ENCODE peak calls at places on chromosome 14, in ten cellular contexts. A is pons, O is AG04450, D is COR-L47, W is left cardiac atrium, K is HT1080, S is HT-29, N is kidney glomerular epithelial cell, G is AG20443, E is hypothalamus. M is an unnamed sample.

GRCh38 chr14:93008381-93008780 is 85.4 kb downstream of the CHGA start:
- DNase-seq in S (no peak), D (no peak), W (peak), A (peak), E (peak), O (no peak), G (peak), K (peak), N (peak), M (no peak)

GRCh38 chr14:20907214-20907613 is 16.0 kb downstream of the RNASE3 start:
- DNase-seq in A (no peak), S (no peak), D (no peak), G (no peak), O (no peak), K (no peak), W (no peak), E (no peak), N (no peak), M (no peak)

GRCh38 chr14:59565112-59565511 is 11.5 kb downstream of the CCDC175 start:
- DNase-seq in S (peak), K (peak), A (no peak), D (no peak), N (no peak), G (no peak), W (no peak), O (no peak), E (no peak), M (no peak)

GRCh38 chr14:91835197-91835919 is 32.0 kb downstream of the TC2N start:
- DNase-seq in W (no peak), S (peak), E (no peak), G (no peak), K (no peak), D (no peak), A (no peak), N (no peak), O (no peak), M (no peak)

GRCh38 chr14:35470775-35471174 is 63.2 kb upstream of the INSM2 start:
- DNase-seq in O (no peak), D (peak), W (no peak), S (peak), K (peak), A (no peak), N (no peak), E (no peak), G (peak), M (no peak)

GRCh38 chr14:45198551-45198950 is 54.5 kb downstream of the MIS18BP1 start:
- DNase-seq in G (no peak), E (no peak), S (no peak), K (peak), A (no peak), W (no peak), D (no peak), N (no peak), O (no peak), M (no peak)

GRCh38 chr14:72961579-72962335 is 35.5 kb downstream of the DCAF4 start:
- DNase-seq in E (no peak), A (no peak), O (no peak), S (no peak), W (no peak), G (no peak), N (peak), K (peak), D (no peak), M (no peak)

GRCh38 chr14:51442513-51443175 is 202.6 kb downstream of the TMX1 start:
- DNase-seq in E (no peak), D (no peak), N (peak), G (peak), W (no peak), O (peak), A (no peak), S (no peak), K (peak), M (no peak)

GRCh38 chr14:58488550-58488949 is 61.0 kb downstream of the KIAA0586 start:
- DNase-seq in A (no peak), G (peak), E (no peak), D (no peak), N (peak), S (no peak), K (peak), W (no peak), O (no peak), M (no peak)

GRCh38 chr14:34403646-34404045 is 58.4 kb downstream of the SPTSSA start:
- DNase-seq in K (no peak), N (no peak), O (no peak), W (no peak), S (no peak), D (no peak), E (no peak), A (no peak), G (no peak), M (no peak)

GRCh38 chr14:72523397-72524157 is 370.3 kb downstream of the DPF3 start:
- DNase-seq in E (no peak), S (no peak), K (no peak), N (no peak), G (no peak), W (no peak), O (no peak), A (no peak), D (no peak), M (no peak)

GRCh38 chr14:97379091-97379531 is 581.9 kb downstream of the VRK1 start:
- DNase-seq in A (no peak), D (no peak), N (no peak), S (no peak), O (no peak), G (no peak), E (no peak), W (no peak), K (no peak), M (no peak)

GRCh38 chr14:82075566-82075965 is 541.9 kb upstream of the SEL1L start:
- DNase-seq in A (no peak), O (no peak), K (peak), D (no peak), E (no peak), G (peak), S (peak), N (peak), W (peak), M (no peak)

GRCh38 chr14:76772300-76773187 is 11.3 kb downstream of the VASH1 start:
- DNase-seq in D (no peak), A (peak), G (no peak), E (peak), W (peak), N (peak), O (peak), K (no peak), S (no peak), M (no peak)

GRCh38 chr14:64966976-64967375 is 5.2 kb downstream of the RAB15 start:
- DNase-seq in E (no peak), O (no peak), A (no peak), N (no peak), G (no peak), K (no peak), D (no peak), W (no peak), S (peak), M (no peak)

GRCh38 chr14:73428354-73428824 is 30.0 kb downstream of the NUMB start:
- DNase-seq in K (no peak), O (no peak), W (no peak), E (no peak), A (no peak), N (no peak), G (no peak), S (peak), D (no peak), M (no peak)

M was measured in smooth muscle cell of the brain vasculature.